ENCODE peak calls at places on chromosomes 5 and 9, in four cellular contexts. W is Panc1, N is SK-N-SH, Z is A549. V is an unnamed sample.

GRCh38 chr5:78779771-78780616 is 131.4 kb upstream of the LHFPL2 start:
- DNase-seq in W (no peak), Z (no peak), N (no peak), V (no peak)

GRCh38 chr5:178278358-178279023 is 45.9 kb upstream of the PHYKPL start:
- DNase-seq in W (no peak), N (peak), Z (no peak), V (no peak)

GRCh38 chr9:110835404-110835803 is 166.8 kb downstream of the MUSK start:
- DNase-seq in W (no peak), N (no peak), Z (peak), V (peak)

GRCh38 chr5:74206571-74207550 is 433.7 kb downstream of the ENC1 start:
- DNase-seq in N (peak), W (no peak), Z (no peak), V (peak)

GRCh38 chr9:36625006-36625600 is 52.4 kb downstream of the MELK start:
- DNase-seq in Z (peak), N (no peak), W (no peak), V (no peak)

GRCh38 chr5:171676286-171676944 is 109.2 kb upstream of the SMIM23 start:
- DNase-seq in W (no peak), Z (no peak), N (no peak), V (no peak)

GRCh38 chr5:142129447-142129846 is 20.9 kb downstream of the NDFIP1 start:
- DNase-seq in N (no peak), W (no peak), Z (no peak), V (no peak)

GRCh38 chr5:149605998-149606721 is 24.9 kb downstream of the ARHGEF37 start:
- DNase-seq in W (peak), N (no peak), Z (peak), V (no peak)

GRCh38 chr5:39759696-39760095 is 334.9 kb upstream of the DAB2 start:
- DNase-seq in W (no peak), Z (no peak), N (no peak), V (no peak)

GRCh38 chr5:166581827-166582226 is 1709.6 kb upstream of the WWC1 start:
- DNase-seq in W (no peak), Z (no peak), N (no peak), V (no peak)

GRCh38 chr9:110058304-110058953 is 149.5 kb downstream of the C9orf152 start:
- DNase-seq in Z (peak), W (no peak), N (peak), V (peak)

GRCh38 chr5:62005551-62005950 is 300.5 kb upstream of the KIF2A start:
- DNase-seq in Z (no peak), N (no peak), W (no peak), V (no peak)

GRCh38 chr5:149782018-149782899 is 52.1 kb downstream of the PPARGC1B start:
- DNase-seq in N (no peak), Z (no peak), W (no peak), V (no peak)

GRCh38 chr5:141848771-141849370 is 29.3 kb downstream of the PCDH1 start:
- DNase-seq in W (peak), Z (peak), N (no peak), V (peak)

GRCh38 chr5:544675-545330 is 20.6 kb upstream of the SLC9A3 start:
- DNase-seq in Z (no peak), W (no peak), N (no peak), V (no peak)

DNA sequence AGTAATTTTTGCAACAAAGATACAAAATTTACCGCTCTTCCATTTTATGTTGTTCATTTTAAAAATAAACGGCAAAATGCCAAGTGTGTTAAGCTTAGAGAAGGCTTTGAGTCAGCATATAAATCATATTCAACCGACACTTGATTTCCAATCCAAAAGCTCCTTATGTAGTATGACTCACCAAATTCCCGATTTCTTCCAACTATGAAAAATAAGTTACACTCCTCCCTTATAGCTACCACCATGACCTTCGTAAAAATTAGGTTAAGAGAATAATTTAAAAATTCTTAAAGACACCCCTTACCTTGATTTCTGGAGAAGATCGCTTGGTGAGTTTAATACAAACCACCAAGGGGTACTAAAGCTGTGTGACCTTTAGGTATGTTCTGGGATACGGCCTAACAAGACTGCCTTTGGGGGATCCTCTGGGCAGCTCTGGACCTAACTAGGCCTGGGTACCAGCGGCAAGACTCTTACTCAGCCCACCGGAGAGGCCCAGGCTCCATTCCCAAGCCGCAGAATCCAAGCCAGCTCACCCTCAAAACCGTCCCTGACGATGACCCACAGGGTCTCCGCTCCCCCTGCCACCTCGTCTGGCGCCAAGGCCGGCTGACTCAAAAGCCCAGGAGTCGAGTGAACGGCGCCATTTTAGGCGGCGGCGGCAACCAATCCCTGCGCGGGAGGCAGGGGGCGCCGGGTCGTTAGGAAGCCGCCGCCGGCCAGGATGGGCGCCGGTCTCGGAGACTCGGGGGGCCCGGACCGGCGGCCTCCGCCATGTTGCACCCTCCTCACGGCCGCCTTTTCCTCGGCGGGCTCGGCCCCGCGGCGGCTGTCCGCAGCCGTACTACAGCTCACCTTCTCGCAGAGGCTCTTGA is 731 bp downstream of the PPP2CA start:
- DNase-seq in Z (peak), W (no peak), N (peak), V (peak)
- TF ChIP-seq REST in Z (no peak), W (no peak), N (no peak), V (no peak)

GRCh38 chr5:151236888-151237287 is 13.0 kb upstream of the CCDC69 start:
- DNase-seq in Z (no peak), W (no peak), N (no peak), V (no peak)

GRCh38 chr5:151237685-151238084 is 13.8 kb upstream of the CCDC69 start:
- DNase-seq in W (no peak), Z (no peak), N (no peak), V (no peak)

GRCh38 chr5:151231359-151231758 is 7.5 kb upstream of the CCDC69 start:
- DNase-seq in N (no peak), W (no peak), Z (no peak), V (no peak)

GRCh38 chr5:151233576-151234202 is 9.8 kb upstream of the CCDC69 start:
- DNase-seq in N (no peak), Z (no peak), W (no peak), V (no peak)

DNA sequence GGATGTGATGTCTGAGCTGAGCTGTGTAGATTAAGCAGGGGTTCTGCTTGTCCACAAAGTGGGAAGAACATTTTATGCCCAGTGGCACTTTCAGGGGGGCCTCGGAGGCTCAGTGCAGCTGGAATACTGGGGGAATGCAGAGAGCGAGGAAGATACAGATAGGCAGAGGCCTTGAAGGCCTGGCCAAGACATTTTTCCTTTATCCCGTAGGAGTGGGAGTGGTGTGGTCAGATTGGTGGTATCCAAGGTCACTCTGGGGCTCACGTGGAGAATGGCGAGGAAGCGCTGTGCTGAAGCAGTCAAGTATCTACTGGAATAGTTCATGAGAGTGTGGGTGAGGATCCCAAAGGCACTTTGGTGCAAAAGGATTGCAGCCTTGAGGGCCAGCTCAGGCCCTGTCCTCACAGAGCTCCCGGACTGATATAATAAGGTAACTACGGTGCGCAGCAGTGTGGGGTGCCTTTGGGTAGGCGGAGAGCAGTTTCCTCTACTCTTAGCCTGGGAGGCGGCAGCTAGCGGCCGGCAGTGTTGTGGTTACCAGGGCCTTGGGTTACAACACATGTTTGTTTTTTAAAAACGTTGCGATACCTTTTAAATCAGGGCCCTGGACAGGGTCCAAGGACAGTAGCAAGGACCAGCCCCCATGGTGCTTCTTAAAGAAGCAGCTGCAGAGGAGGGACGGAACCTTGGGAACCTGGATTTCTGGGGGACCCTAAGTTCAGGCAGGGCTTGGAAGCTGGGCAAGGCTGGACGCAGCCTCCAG is 10.8 kb upstream of the CCDC69 start:
- DNase-seq in Z (peak), W (no peak), N (no peak), V (no peak)
- TF ChIP-seq REST in Z (no peak), W (no peak), N (no peak), V (no peak)

GRCh38 chr5:82584631-82585030 is 306.5 kb upstream of the RPS23 start:
- DNase-seq in W (no peak), Z (no peak), N (no peak), V (no peak)
- TF ChIP-seq REST in W (no peak), Z (no peak), N (no peak), V (no peak)

GRCh38 chr5:35036536-35036935 is 11.2 kb downstream of the AGXT2 start:
- DNase-seq in W (no peak), N (no peak), Z (no peak), V (no peak)

GRCh38 chr5:35041251-35041650 is 6.5 kb downstream of the AGXT2 start:
- DNase-seq in Z (no peak), N (no peak), W (no peak), V (no peak)

GRCh38 chr5:35035271-35035670 is 12.5 kb downstream of the AGXT2 start:
- DNase-seq in W (no peak), Z (no peak), N (no peak), V (no peak)

DNA sequence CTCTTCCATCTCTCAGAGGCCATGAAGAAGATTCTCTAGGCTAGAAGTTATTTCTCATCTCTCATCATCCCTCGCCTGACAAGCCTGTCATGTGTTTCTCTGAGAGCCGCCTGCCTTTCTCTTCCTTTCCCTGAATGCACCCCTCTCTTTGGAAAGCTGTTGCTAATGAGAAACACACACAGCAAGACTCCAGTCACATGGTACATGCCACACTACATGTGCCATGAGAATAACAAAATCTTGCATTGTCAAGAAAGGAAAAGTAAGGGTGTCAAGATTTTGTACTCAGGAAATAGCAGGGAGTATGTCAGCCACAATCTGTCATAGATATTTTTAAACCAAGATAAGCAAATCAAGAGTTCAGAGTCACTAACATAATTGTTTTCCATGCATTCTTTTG is 8.9 kb downstream of the AGXT2 start:
- DNase-seq in W (no peak), Z (no peak), N (no peak), V (no peak)
- TF ChIP-seq REST in W (no peak), Z (no peak), N (no peak), V (no peak)

GRCh38 chr5:51027276-51027675 is 356.0 kb upstream of the ISL1 start:
- DNase-seq in N (no peak), W (no peak), Z (no peak), V (no peak)
- TF ChIP-seq REST in N (no peak), W (no peak), Z (no peak), V (no peak)

DNA sequence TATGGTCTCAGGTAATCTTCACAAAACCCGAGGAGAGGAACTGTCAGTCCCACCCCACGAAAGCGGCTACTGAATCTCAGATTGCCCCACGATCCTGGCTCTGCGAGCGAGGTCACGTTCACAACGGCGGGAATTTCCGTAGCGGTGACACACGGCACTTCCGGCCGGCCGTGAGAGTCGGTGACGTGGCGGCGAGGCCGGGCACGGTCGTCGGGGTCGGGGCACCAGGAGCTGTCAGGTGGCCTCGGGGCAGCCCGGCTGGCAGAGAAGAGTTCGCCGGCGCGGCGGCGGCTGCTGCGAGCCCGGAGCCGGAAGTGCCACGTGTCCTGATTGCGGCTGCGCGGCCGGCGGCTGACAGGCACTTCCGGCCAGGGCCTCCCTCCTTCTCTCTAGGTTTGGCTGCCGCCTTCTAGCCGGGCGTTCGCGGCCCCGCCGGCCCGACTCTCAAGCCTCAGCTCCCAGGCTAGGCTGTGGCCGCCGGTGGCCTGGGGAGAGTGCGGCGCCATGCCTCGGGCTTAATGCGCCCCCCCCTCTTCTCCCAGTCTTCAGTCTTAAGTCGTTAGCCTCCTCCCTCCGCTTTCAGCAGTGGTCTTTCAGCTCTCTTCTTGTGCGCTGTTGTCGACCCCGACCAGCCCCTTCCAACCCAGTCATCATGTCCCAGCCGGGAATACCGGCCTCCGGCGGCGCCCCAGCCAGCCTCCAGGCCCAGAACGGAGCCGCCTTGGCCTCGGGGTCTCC is at the start of gene SEC24A:
- DNase-seq in W (peak), Z (peak), N (peak), V (peak)
- TF ChIP-seq REST in W (no peak), Z (no peak), N (no peak), V (no peak)